ENCODE peak calls at places on chromosome X, in six cellular contexts. J is ecto neural progenitor cell; S is stimulated activated CD4-positive, alpha-beta T cell treated with anti-CD3 and anti-CD28 coated beads, Interleukin-15, amount 100 ng/mL, for 1 hour; K is naive thymus-derived CD8-positive, alpha-beta T cell; X is AG09309; W is brain microvascular endothelial cell. Q is an unnamed sample.

GRCh38 chrX:30039768-30040167 is 175.6 kb upstream of the MAGEB2 start:
- DNase-seq in J (no peak), S (no peak), K (no peak), X (no peak), W (no peak), Q (no peak)

GRCh38 chrX:72641601-72642000 is 69.0 kb upstream of the HDAC8 start:
- DNase-seq in J (no peak), S (no peak), K (no peak), X (no peak), W (no peak), Q (no peak)

GRCh38 chrX:49106930-49107329 is 16.6 kb downstream of the GPKOW start:
- DNase-seq in J (peak; percentile 47), S (no peak), K (no peak), X (peak; percentile 8), W (peak; percentile 25), Q (peak; percentile 53)

GRCh38 chrX:44829836-44830235 is 14.0 kb upstream of the DUSP21 start:
- DNase-seq in J (no peak), S (no peak), K (no peak), X (no peak), W (no peak), Q (no peak)

GRCh38 chrX:153647461-153648357 is 706 bp downstream of the DUSP9 start:
- DNase-seq in J (peak; percentile 47), S (no peak), K (no peak), X (no peak), W (no peak), Q (no peak)

GRCh38 chrX:11366998-11367595 is 73.9 kb downstream of the AMELX start:
- DNase-seq in J (no peak), S (no peak), K (no peak), X (no peak), W (no peak), Q (peak; percentile 7)

GRCh38 chrX:140274761-140275525 is 229.9 kb downstream of the SOX3 start:
- DNase-seq in J (no peak), S (no peak), K (no peak), X (no peak), W (peak; percentile 1), Q (no peak)

GRCh38 chrX:148854351-148854750 is 353.9 kb downstream of the AFF2 start:
- DNase-seq in J (no peak), S (no peak), K (no peak), X (no peak), W (peak; percentile 31), Q (no peak)

GRCh38 chrX:10138726-10139125 is 18.0 kb upstream of the CLCN4 start:
- DNase-seq in J (no peak), S (no peak), K (no peak), X (no peak), W (no peak), Q (no peak)

GRCh38 chrX:30065226-30065625 is 150.1 kb upstream of the MAGEB2 start:
- DNase-seq in J (no peak), S (no peak), K (no peak), X (no peak), W (peak; percentile 2), Q (no peak)

GRCh38 chrX:46965125-46965758 is 53.0 kb downstream of the JADE3 start:
- DNase-seq in J (no peak), S (no peak), K (no peak), X (no peak), W (peak; percentile 40), Q (no peak)

GRCh38 chrX:23246001-23246400 is 88.6 kb upstream of the PTCHD1 start:
- DNase-seq in J (no peak), S (no peak), K (no peak), X (no peak), W (peak; percentile 11), Q (no peak)

GRCh38 chrX:19543020-19543715 is 27.9 kb upstream of the MAP3K15 start:
- DNase-seq in J (no peak), S (no peak), K (no peak), X (no peak), W (no peak), Q (no peak)

GRCh38 chrX:50081282-50081955 is 119.4 kb downstream of the AKAP4 start:
- DNase-seq in J (no peak), S (no peak), K (no peak), X (no peak), W (peak; percentile 5), Q (peak; percentile 25)

GRCh38 chrX:131305926-131306325 is 16.8 kb upstream of the IGSF1 start:
- DNase-seq in J (no peak), S (no peak), K (no peak), X (no peak), W (no peak), Q (no peak)

GRCh38 chrX:143664302-143664701 is 28.4 kb upstream of the SLITRK4 start:
- DNase-seq in J (no peak), S (no peak), K (no peak), X (no peak), W (peak; percentile 1), Q (no peak)

GRCh38 chrX:64977830-64978229 is 1.6 kb upstream of the ZC4H2 start:
- DNase-seq in J (no peak), S (no peak), K (no peak), X (no peak), W (no peak), Q (no peak)

GRCh38 chrX:110321670-110322069 is 3.8 kb upstream of the AMMECR1 start:
- DNase-seq in J (no peak), S (no peak), K (no peak), X (no peak), W (no peak), Q (no peak)

GRCh38 chrX:37378399-37378798 is 29.2 kb downstream of the PRRG1 start:
- DNase-seq in J (no peak), S (no peak), K (no peak), X (no peak), W (no peak), Q (no peak)

GRCh38 chrX:153775631-153776595 is 4.9 kb upstream of the SRPK3 start:
- DNase-seq in J (no peak), S (no peak), K (no peak), X (no peak), W (no peak), Q (no peak)

GRCh38 chrX:105975382-105975781 is 63.1 kb downstream of the SERPINA7 start:
- DNase-seq in J (no peak), S (no peak), K (no peak), X (no peak), W (no peak), Q (no peak)

GRCh38 chrX:2967998-2968909 is 38.1 kb upstream of the ARSH start:
- DNase-seq in J (peak; percentile 52), S (no peak), K (no peak), X (no peak), W (peak; percentile 78), Q (no peak)

GRCh38 chrX:68490644-68491043 is 8.2 kb upstream of the YIPF6 start:
- DNase-seq in J (no peak), S (no peak), K (no peak), X (no peak), W (peak; percentile 35), Q (peak; percentile 32)

GRCh38 chrX:10577863-10578262 is 42.5 kb downstream of the MID1 start:
- DNase-seq in J (no peak), S (no peak), K (no peak), X (no peak), W (no peak), Q (no peak)

GRCh38 chrX:101348452-101349222 is at the start of gene TIMM8A:
- DNase-seq in J (peak; percentile 75), S (peak; percentile 27), K (peak; percentile 66), X (no peak), W (peak; percentile 63), Q (peak; percentile 84)

Q was measured in erythroblast.